ENCODE peak calls at places on chromosomes 1 and 21, in four cellular contexts. L is SJSA1, W is A549, O is GM23338. S is an unnamed sample. For H3K4me1, the result is how much of the 10 kb centered on the place peaks cover.

GRCh38 chr1:65491472-65491871 is 71.0 kb downstream of the LEPR start:
- DNase-seq in L (no peak), W (no peak), O (no peak), S (no peak)

GRCh38 chr1:91572044-91572443 is 71.4 kb downstream of the CDC7 start:
- DNase-seq in L (no peak), W (no peak), O (no peak), S (no peak)

GRCh38 chr1:154714638-154715037 is 106.7 kb upstream of the ADAR start:
- DNase-seq in L (no peak), W (peak), O (peak), S (no peak)

GRCh38 chr1:26826261-26827201 is at the start of gene ZDHHC18:
- DNase-seq in L (peak), W (peak), O (peak), S (peak)

GRCh38 chr1:10659646-10660540 is 136.6 kb downstream of the CASZ1 start:
- DNase-seq in L (no peak), W (no peak), O (no peak), S (no peak)

GRCh38 chr1:160161965-160162705 is 10.7 kb downstream of the ATP1A4 start:
- DNase-seq in L (no peak), W (no peak), O (peak), S (no peak)

GRCh38 chr21:43944757-43945156 is 67.4 kb upstream of the TRAPPC10 start:
- DNase-seq in L (no peak), W (no peak), O (no peak), S (no peak)

GRCh38 chr1:70667771-70668170 is 256.7 kb downstream of the CTH start:
- DNase-seq in L (no peak), W (no peak), O (no peak), S (no peak)

GRCh38 chr21:44946254-44947041 is 6.6 kb downstream of the SLX9 start:
- DNase-seq in L (no peak), W (no peak), O (no peak), S (peak)

GRCh38 chr21:42388740-42389448 is 7.0 kb downstream of the TMPRSS3 start:
- DNase-seq in L (no peak), W (no peak), O (peak), S (peak)
- H3K27ac ChIP-seq in L (no peak), W (no peak), O (peak), S (no peak)

GRCh38 chr1:167435484-167435883 is 82.8 kb downstream of the CD247 start:
- DNase-seq in L (no peak), W (no peak), O (no peak), S (no peak)

GRCh38 chr1:167432780-167433179 is 85.5 kb downstream of the CD247 start:
- DNase-seq in L (no peak), W (no peak), O (no peak), S (no peak)

GRCh38 chr1:167431909-167432650 is 86.2 kb downstream of the CD247 start:
- DNase-seq in L (no peak), W (no peak), O (no peak), S (no peak)

GRCh38 chr1:167434306-167434705 is 84.0 kb downstream of the CD247 start:
- DNase-seq in L (no peak), W (no peak), O (no peak), S (no peak)

DNA sequence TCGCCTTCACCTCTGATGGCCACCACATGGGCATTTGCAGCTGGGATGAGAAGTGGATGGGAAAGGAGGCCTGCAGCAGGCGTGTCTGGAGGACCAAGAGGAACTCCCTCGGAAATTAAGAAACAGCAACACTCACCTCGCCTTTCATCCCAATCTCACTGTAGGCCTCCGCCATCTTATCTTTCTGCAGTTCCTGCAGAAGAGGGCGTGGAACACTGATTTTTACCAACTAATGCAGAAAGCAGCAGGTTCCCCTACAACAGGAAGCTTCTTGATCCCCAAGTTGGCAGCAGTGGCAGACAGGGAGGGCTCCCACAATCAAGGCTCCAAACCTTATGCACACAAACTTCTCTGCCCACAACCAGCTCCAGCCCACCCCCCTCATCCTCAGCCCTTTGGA is 84.4 kb downstream of the CD247 start:
- DNase-seq in L (no peak), W (no peak), O (no peak), S (no peak)
- H3K4me1 ChIP-seq in L (under half), W (under half), O (under half), S (under half)

GRCh38 chr1:21333824-21334213 is 43.6 kb upstream of the ECE1 start:
- DNase-seq in L (no peak), W (no peak), O (no peak), S (no peak)
- H3K27ac ChIP-seq in L (peak), W (peak), O (no peak), S (peak)

GRCh38 chr1:21902378-21903012 is 34.6 kb downstream of the HSPG2 start:
- DNase-seq in L (no peak), W (no peak), O (no peak), S (no peak)
- H3K4me1 ChIP-seq in L (under half), W (under half), O (under half), S (under half)

DNA sequence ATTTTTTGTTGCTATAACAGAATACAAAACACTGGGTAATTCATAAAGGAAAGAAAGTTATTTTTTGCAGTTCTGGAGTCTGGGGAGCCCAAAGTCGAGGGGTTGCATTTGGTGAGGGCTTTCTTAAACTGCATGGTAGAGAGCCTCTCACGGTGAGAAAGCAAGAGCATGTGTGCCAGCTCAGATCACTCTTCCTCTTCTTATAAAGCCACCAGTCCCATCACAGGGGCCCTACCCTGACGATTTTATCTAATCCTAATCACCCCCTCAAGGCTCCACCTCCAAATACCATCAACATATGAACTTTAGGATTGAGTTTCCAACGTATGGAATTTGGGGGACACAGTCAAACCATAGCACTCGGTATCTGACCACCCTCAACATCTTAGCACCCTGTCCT is 1.0 kb upstream of the STRIP1 start:
- DNase-seq in L (no peak), W (no peak), O (no peak), S (no peak)
- H3K27ac ChIP-seq in L (no peak), W (peak), O (no peak), S (no peak)

DNA sequence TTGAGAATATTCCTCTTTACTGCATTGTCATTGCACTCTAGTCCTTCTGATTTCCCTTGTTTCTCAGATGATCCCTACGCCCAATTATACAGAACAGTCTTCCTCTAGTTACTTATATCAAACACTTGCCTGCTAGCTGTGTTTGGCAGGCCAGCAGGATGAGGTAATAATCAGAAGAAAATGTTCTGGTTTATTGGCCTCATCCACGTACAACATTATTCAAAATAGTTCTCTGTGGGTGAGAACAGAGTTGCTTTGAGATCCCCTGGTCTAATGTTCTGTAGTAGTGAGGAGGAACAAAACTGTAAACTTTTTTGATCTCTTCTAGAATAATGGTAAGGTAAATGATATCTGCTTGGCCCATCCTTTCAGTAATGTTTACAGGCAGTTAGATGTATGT is 22.3 kb upstream of the C1orf105 start:
- DNase-seq in L (no peak), W (no peak), O (no peak), S (peak)
- H3K4me1 ChIP-seq in L (under half), W (under half), O (under half), S (half or more)

GRCh38 chr1:117632269-117633067 is 26.6 kb downstream of the TENT5C start:
- DNase-seq in L (no peak), W (no peak), O (peak), S (no peak)
- H3K27ac ChIP-seq in L (no peak), W (no peak), O (no peak), S (no peak)

GRCh38 chr1:179976970-179977651 is 22.5 kb downstream of the CEP350 start:
- DNase-seq in L (no peak), W (no peak), O (peak), S (no peak)
- H3K4me1 ChIP-seq in L (under half), W (under half), O (under half), S (under half)

DNA sequence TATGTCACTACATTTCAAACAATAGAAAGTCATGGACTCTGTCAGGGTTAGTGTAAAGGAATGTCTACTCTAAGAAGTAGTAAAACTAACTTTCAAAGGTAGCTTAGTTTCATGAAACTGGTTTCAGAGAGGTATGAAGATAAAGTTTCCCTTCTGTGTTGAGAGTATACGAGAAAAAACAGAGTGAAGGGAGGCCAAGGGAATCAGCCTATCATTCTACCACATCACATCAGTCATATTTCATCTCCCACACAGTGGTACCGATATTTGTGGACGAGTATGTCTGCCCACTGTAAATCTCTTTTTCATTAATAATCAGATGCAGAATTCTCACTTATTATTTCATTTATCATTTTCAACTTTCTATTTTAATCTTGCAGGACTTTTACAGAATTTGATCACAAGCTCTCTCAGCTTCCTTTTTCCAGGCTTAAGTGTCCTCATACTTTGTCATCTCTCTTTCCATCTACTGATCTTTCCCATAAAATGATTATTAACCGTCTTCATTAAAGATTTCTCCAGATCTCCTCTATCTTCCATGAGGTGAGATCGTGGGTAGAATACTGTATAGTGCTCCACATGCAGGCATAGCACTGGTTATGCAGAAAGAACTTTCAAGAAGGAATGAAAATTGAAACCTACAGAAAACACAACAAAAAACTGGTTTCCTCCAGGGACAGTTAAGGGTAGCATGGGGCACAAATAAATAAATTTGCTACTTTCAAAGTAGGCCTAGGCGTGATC is 11.5 kb upstream of the IFI16 start:
- DNase-seq in L (no peak), W (no peak), O (no peak), S (no peak)
- H3K27ac ChIP-seq in L (peak), W (no peak), O (no peak), S (peak)

S was measured in sigmoid colon.